ENCODE peak calls at places on chromosomes 13 and 19, in eight cellular contexts. One of them, this sample, is unnamed. For H3K4me1 and H3K36me3, the result is how much of the 10 kb centered on the place peaks cover.

GRCh38 chr19:14979136-14979497 is 547 bp downstream of the SLC1A6 start:
- DNase-seq in lower lobe of right lung: no peak
- DNase-seq in cardiac muscle cell: peak
- DNase-seq in CD8-positive, alpha-beta memory T cell: no peak
- DNase-seq in suprapubic skin: no peak
- DNase-seq in body of pancreas: no peak
- DNase-seq in heart left ventricle: no peak
- DNase-seq in osteoblast: peak
- DNase-seq in this sample: no peak

GRCh38 chr13:58946274-58946673 is 1217.5 kb downstream of the DIAPH3 start:
- DNase-seq in lower lobe of right lung: no peak
- DNase-seq in heart left ventricle: no peak
- DNase-seq in osteoblast: no peak
- DNase-seq in body of pancreas: no peak
- DNase-seq in suprapubic skin: no peak
- DNase-seq in cardiac muscle cell: no peak
- DNase-seq in CD8-positive, alpha-beta memory T cell: no peak
- DNase-seq in this sample: no peak

GRCh38 chr19:13983213-13983889 is 22.8 kb downstream of the RFX1 start:
- DNase-seq in CD8-positive, alpha-beta memory T cell: no peak
- DNase-seq in cardiac muscle cell: no peak
- DNase-seq in lower lobe of right lung: no peak
- DNase-seq in body of pancreas: peak
- DNase-seq in osteoblast: peak
- DNase-seq in heart left ventricle: no peak
- DNase-seq in suprapubic skin: no peak
- DNase-seq in this sample: peak

GRCh38 chr19:14366529-14366928 is 14.7 kb upstream of the ADGRE5 start:
- DNase-seq in cardiac muscle cell: peak
- DNase-seq in heart left ventricle: peak
- DNase-seq in lower lobe of right lung: peak
- DNase-seq in CD8-positive, alpha-beta memory T cell: peak
- DNase-seq in body of pancreas: peak
- DNase-seq in osteoblast: no peak
- DNase-seq in suprapubic skin: no peak
- DNase-seq in this sample: peak

GRCh38 chr13:112781287-112781686 is 91.4 kb downstream of the ATP11A start:
- DNase-seq in body of pancreas: no peak
- DNase-seq in osteoblast: peak
- DNase-seq in lower lobe of right lung: no peak
- DNase-seq in cardiac muscle cell: no peak
- DNase-seq in suprapubic skin: no peak
- DNase-seq in heart left ventricle: no peak
- DNase-seq in CD8-positive, alpha-beta memory T cell: no peak
- DNase-seq in this sample: no peak

GRCh38 chr13:39815345-39816111 is 160.1 kb downstream of the COG6 start:
- DNase-seq in heart left ventricle: no peak
- DNase-seq in body of pancreas: no peak
- DNase-seq in CD8-positive, alpha-beta memory T cell: no peak
- DNase-seq in suprapubic skin: no peak
- DNase-seq in osteoblast: no peak
- DNase-seq in lower lobe of right lung: no peak
- DNase-seq in cardiac muscle cell: peak
- DNase-seq in this sample: no peak

GRCh38 chr13:37716395-37716794 is 117.8 kb upstream of the POSTN start:
- DNase-seq in osteoblast: no peak
- DNase-seq in suprapubic skin: no peak
- DNase-seq in lower lobe of right lung: no peak
- DNase-seq in body of pancreas: no peak
- DNase-seq in heart left ventricle: no peak
- DNase-seq in CD8-positive, alpha-beta memory T cell: no peak
- DNase-seq in cardiac muscle cell: no peak
- DNase-seq in this sample: no peak

GRCh38 chr13:99281811-99282263 is 23.7 kb upstream of the GPR18 start:
- DNase-seq in heart left ventricle: peak
- DNase-seq in cardiac muscle cell: no peak
- DNase-seq in lower lobe of right lung: peak
- DNase-seq in CD8-positive, alpha-beta memory T cell: peak
- DNase-seq in body of pancreas: peak
- DNase-seq in osteoblast: peak
- DNase-seq in suprapubic skin: peak
- DNase-seq in this sample: no peak

GRCh38 chr13:110809871-110810486 is 96.5 kb downstream of the ING1 start:
- DNase-seq in CD8-positive, alpha-beta memory T cell: no peak
- DNase-seq in cardiac muscle cell: no peak
- DNase-seq in suprapubic skin: no peak
- DNase-seq in lower lobe of right lung: no peak
- DNase-seq in heart left ventricle: no peak
- DNase-seq in body of pancreas: no peak
- DNase-seq in osteoblast: no peak
- DNase-seq in this sample: no peak

GRCh38 chr19:19445288-19445687 is 39.8 kb downstream of the GATAD2A start:
- DNase-seq in heart left ventricle: no peak
- DNase-seq in lower lobe of right lung: no peak
- DNase-seq in CD8-positive, alpha-beta memory T cell: no peak
- DNase-seq in suprapubic skin: no peak
- DNase-seq in body of pancreas: no peak
- DNase-seq in osteoblast: no peak
- DNase-seq in cardiac muscle cell: no peak
- DNase-seq in this sample: no peak
- H3K4me1 ChIP-seq in heart left ventricle: under half
- H3K4me1 ChIP-seq in lower lobe of right lung: under half
- H3K4me1 ChIP-seq in CD8-positive, alpha-beta memory T cell: half or more
- H3K4me1 ChIP-seq in suprapubic skin: under half
- H3K4me1 ChIP-seq in body of pancreas: under half
- H3K4me1 ChIP-seq in osteoblast: under half
- H3K4me1 ChIP-seq in cardiac muscle cell: under half
- H3K4me1 ChIP-seq in this sample: under half

GRCh38 chr19:18939163-18939562 is 1.9 kb downstream of the HOMER3 start:
- DNase-seq in body of pancreas: no peak
- DNase-seq in heart left ventricle: no peak
- DNase-seq in suprapubic skin: no peak
- DNase-seq in osteoblast: peak
- DNase-seq in lower lobe of right lung: no peak
- DNase-seq in CD8-positive, alpha-beta memory T cell: no peak
- DNase-seq in cardiac muscle cell: no peak
- DNase-seq in this sample: no peak
- H3K4me3 ChIP-seq in body of pancreas: no peak
- H3K4me3 ChIP-seq in heart left ventricle: no peak
- H3K4me3 ChIP-seq in suprapubic skin: no peak
- H3K4me3 ChIP-seq in osteoblast: no peak
- H3K4me3 ChIP-seq in lower lobe of right lung: no peak
- H3K4me3 ChIP-seq in CD8-positive, alpha-beta memory T cell: no peak
- H3K4me3 ChIP-seq in cardiac muscle cell: no peak
- H3K4me3 ChIP-seq in this sample: no peak

DNA sequence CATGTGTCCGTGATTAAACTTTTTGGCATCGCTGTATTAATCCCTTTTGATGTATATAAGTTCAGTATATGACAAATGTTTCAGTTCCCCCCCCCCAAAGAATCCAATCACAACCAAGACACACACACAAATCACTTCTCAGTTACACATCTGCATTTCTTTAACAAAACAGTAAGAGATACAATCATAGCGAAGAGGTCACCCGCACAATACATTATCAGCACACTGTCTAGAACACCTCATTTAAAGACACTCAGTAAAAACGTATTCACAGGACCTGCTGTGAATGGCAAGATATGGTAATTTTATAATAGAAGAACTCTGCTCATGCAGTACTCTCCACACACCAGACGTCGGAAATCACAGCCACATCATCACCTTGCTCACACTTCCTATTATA is 71.3 kb upstream of the XPO4 start:
- DNase-seq in lower lobe of right lung: no peak
- DNase-seq in suprapubic skin: no peak
- DNase-seq in heart left ventricle: no peak
- DNase-seq in body of pancreas: no peak
- DNase-seq in osteoblast: no peak
- DNase-seq in CD8-positive, alpha-beta memory T cell: no peak
- DNase-seq in cardiac muscle cell: no peak
- DNase-seq in this sample: no peak
- H3K36me3 ChIP-seq in lower lobe of right lung: half or more
- H3K36me3 ChIP-seq in suprapubic skin: half or more
- H3K36me3 ChIP-seq in heart left ventricle: under half
- H3K36me3 ChIP-seq in body of pancreas: under half
- H3K36me3 ChIP-seq in osteoblast: half or more
- H3K36me3 ChIP-seq in CD8-positive, alpha-beta memory T cell: under half
- H3K36me3 ChIP-seq in cardiac muscle cell: under half
- H3K36me3 ChIP-seq in this sample: under half

GRCh38 chr13:109750376-109750775 is 36.0 kb downstream of the IRS2 start:
- DNase-seq in heart left ventricle: no peak
- DNase-seq in body of pancreas: no peak
- DNase-seq in suprapubic skin: no peak
- DNase-seq in osteoblast: no peak
- DNase-seq in cardiac muscle cell: no peak
- DNase-seq in lower lobe of right lung: no peak
- DNase-seq in CD8-positive, alpha-beta memory T cell: no peak
- DNase-seq in this sample: no peak

GRCh38 chr13:109748677-109749076 is 37.7 kb downstream of the IRS2 start:
- DNase-seq in cardiac muscle cell: no peak
- DNase-seq in suprapubic skin: no peak
- DNase-seq in CD8-positive, alpha-beta memory T cell: no peak
- DNase-seq in osteoblast: no peak
- DNase-seq in body of pancreas: no peak
- DNase-seq in heart left ventricle: no peak
- DNase-seq in lower lobe of right lung: no peak
- DNase-seq in this sample: no peak

GRCh38 chr13:109749365-109749764 is 37.0 kb downstream of the IRS2 start:
- DNase-seq in cardiac muscle cell: no peak
- DNase-seq in body of pancreas: no peak
- DNase-seq in heart left ventricle: no peak
- DNase-seq in lower lobe of right lung: no peak
- DNase-seq in CD8-positive, alpha-beta memory T cell: no peak
- DNase-seq in osteoblast: no peak
- DNase-seq in suprapubic skin: no peak
- DNase-seq in this sample: no peak

GRCh38 chr13:109747524-109747923 is 38.9 kb downstream of the IRS2 start:
- DNase-seq in osteoblast: no peak
- DNase-seq in lower lobe of right lung: no peak
- DNase-seq in CD8-positive, alpha-beta memory T cell: no peak
- DNase-seq in heart left ventricle: no peak
- DNase-seq in body of pancreas: no peak
- DNase-seq in suprapubic skin: no peak
- DNase-seq in cardiac muscle cell: no peak
- DNase-seq in this sample: no peak

GRCh38 chr13:109751477-109751876 is 34.9 kb downstream of the IRS2 start:
- DNase-seq in suprapubic skin: no peak
- DNase-seq in CD8-positive, alpha-beta memory T cell: no peak
- DNase-seq in lower lobe of right lung: no peak
- DNase-seq in osteoblast: no peak
- DNase-seq in heart left ventricle: no peak
- DNase-seq in body of pancreas: no peak
- DNase-seq in cardiac muscle cell: no peak
- DNase-seq in this sample: no peak
- H3K4me1 ChIP-seq in suprapubic skin: under half
- H3K4me1 ChIP-seq in CD8-positive, alpha-beta memory T cell: under half
- H3K4me1 ChIP-seq in lower lobe of right lung: under half
- H3K4me1 ChIP-seq in osteoblast: under half
- H3K4me1 ChIP-seq in heart left ventricle: under half
- H3K4me1 ChIP-seq in body of pancreas: under half
- H3K4me1 ChIP-seq in cardiac muscle cell: under half
- H3K4me1 ChIP-seq in this sample: under half

DNA sequence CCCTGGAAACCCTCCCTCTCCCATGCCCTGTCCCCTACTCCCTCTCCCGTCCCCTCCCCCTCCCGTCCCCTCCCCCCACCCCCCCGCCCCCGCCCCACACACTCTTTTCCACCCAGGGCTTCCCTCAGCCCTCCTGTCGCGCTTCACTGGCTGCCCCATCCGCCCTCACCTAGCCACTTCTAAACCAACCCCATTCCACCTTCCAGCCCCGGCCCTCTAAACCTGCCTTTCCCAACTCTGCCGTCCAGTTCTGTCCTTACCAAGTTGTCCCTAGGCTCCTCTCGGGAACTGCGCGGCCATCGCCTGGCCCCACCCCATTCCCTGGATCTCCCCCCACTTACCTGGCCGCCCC is 972 bp downstream of the RGL3 start:
- DNase-seq in heart left ventricle: no peak
- DNase-seq in cardiac muscle cell: peak
- DNase-seq in CD8-positive, alpha-beta memory T cell: no peak
- DNase-seq in lower lobe of right lung: no peak
- DNase-seq in body of pancreas: no peak
- DNase-seq in osteoblast: peak
- DNase-seq in suprapubic skin: no peak
- DNase-seq in this sample: no peak
- H3K4me3 ChIP-seq in heart left ventricle: peak
- H3K4me3 ChIP-seq in cardiac muscle cell: peak
- H3K4me3 ChIP-seq in CD8-positive, alpha-beta memory T cell: no peak
- H3K4me3 ChIP-seq in lower lobe of right lung: peak
- H3K4me3 ChIP-seq in body of pancreas: peak
- H3K4me3 ChIP-seq in osteoblast: peak
- H3K4me3 ChIP-seq in suprapubic skin: peak
- H3K4me3 ChIP-seq in this sample: no peak

GRCh38 chr19:49658566-49659442 is 6.9 kb downstream of the IRF3 start:
- DNase-seq in body of pancreas: no peak
- DNase-seq in lower lobe of right lung: no peak
- DNase-seq in osteoblast: no peak
- DNase-seq in suprapubic skin: no peak
- DNase-seq in heart left ventricle: no peak
- DNase-seq in CD8-positive, alpha-beta memory T cell: no peak
- DNase-seq in cardiac muscle cell: no peak
- DNase-seq in this sample: no peak
- H3K36me3 ChIP-seq in body of pancreas: under half
- H3K36me3 ChIP-seq in lower lobe of right lung: half or more
- H3K36me3 ChIP-seq in osteoblast: half or more
- H3K36me3 ChIP-seq in suprapubic skin: half or more
- H3K36me3 ChIP-seq in heart left ventricle: half or more
- H3K36me3 ChIP-seq in CD8-positive, alpha-beta memory T cell: half or more
- H3K36me3 ChIP-seq in cardiac muscle cell: under half
- H3K36me3 ChIP-seq in this sample: under half